ENCODE peak calls at places on chromosome 11, in four cellular contexts. D is ovary; S is activated CD4-positive, alpha-beta T cell treated with anti-CD3 and anti-CD28 coated beads for 24 hours; B is PC-9. J is an unnamed sample.

GRCh38 chr11:43278302-43278956 is 33.4 kb upstream of the API5 start:
- DNase-seq in D (no peak), B (peak), S (no peak), J (no peak)

GRCh38 chr11:67317365-67318238 is 14.3 kb downstream of the SSH3 start:
- DNase-seq in B (peak), S (peak), D (peak), J (peak)

GRCh38 chr11:72921028-72921716 is 107.0 kb downstream of the ATG16L2 start:
- DNase-seq in D (no peak), S (no peak), B (no peak), J (peak)

GRCh38 chr11:64001552-64002427 is 15.6 kb downstream of the OTUB1 start:
- DNase-seq in D (peak), S (no peak), B (no peak), J (no peak)

GRCh38 chr11:73660497-73661034 is 14.2 kb downstream of the PLEKHB1 start:
- DNase-seq in S (no peak), B (no peak), D (no peak), J (no peak)

GRCh38 chr11:87466228-87466627 is 428.5 kb downstream of the TMEM135 start:
- DNase-seq in D (peak), B (no peak), S (no peak), J (peak)

GRCh38 chr11:79043726-79044125 is 397.1 kb downstream of the TENM4 start:
- DNase-seq in B (no peak), S (no peak), D (no peak), J (no peak)

GRCh38 chr11:65786786-65787636 is at the start of gene OVOL1:
- DNase-seq in S (no peak), D (no peak), B (peak), J (peak)

GRCh38 chr11:1203505-1204271 is 19.2 kb upstream of the MUC5B start:
- DNase-seq in D (no peak), S (no peak), B (peak), J (no peak)

GRCh38 chr11:116721983-116722382 is 50.8 kb downstream of the BUD13 start:
- DNase-seq in S (no peak), D (no peak), B (no peak), J (no peak)

GRCh38 chr11:573146-573759 is 3.0 kb upstream of the PHRF1 start:
- DNase-seq in B (no peak), S (no peak), D (no peak), J (no peak)

GRCh38 chr11:114233755-114234154 is 62.4 kb upstream of the NNMT start:
- DNase-seq in D (no peak), S (no peak), B (no peak), J (no peak)

GRCh38 chr11:1222491-1223345 is at the start of gene MUC5B:
- DNase-seq in S (no peak), B (peak), D (no peak), J (peak)

GRCh38 chr11:62999649-63000048 is 14.9 kb upstream of the SLC22A6 start:
- DNase-seq in S (no peak), D (no peak), B (peak), J (no peak)

GRCh38 chr11:85869776-85870175 is 14.6 kb downstream of the CCDC83 start:
- DNase-seq in D (no peak), B (no peak), S (no peak), J (no peak)

GRCh38 chr11:35033011-35033410 is 106.0 kb upstream of the CD44 start:
- DNase-seq in B (no peak), S (no peak), D (no peak), J (no peak)

J was measured in testis.